ENCODE peak calls at places on chromosomes 13 and 19, in five cellular contexts. One of them, this sample, is unnamed.

GRCh38 chr19:47492571-47493377 is 8.8 kb upstream of the KPTN start:
- DNase-seq in HepG2: no peak
- DNase-seq in upper lobe of left lung: no peak
- DNase-seq in tibial nerve: no peak
- DNase-seq in A549: no peak
- DNase-seq in this sample: no peak

GRCh38 chr13:61954092-61954491 is 538.4 kb upstream of the PCDH20 start:
- DNase-seq in tibial nerve: no peak
- DNase-seq in HepG2: peak; percentile 4
- DNase-seq in upper lobe of left lung: no peak
- DNase-seq in A549: peak; percentile 20
- DNase-seq in this sample: no peak

GRCh38 chr19:35135389-35135909 is 590 bp upstream of the LGI4 start:
- DNase-seq in A549: peak; percentile 81
- DNase-seq in tibial nerve: peak; percentile 82
- DNase-seq in upper lobe of left lung: peak; percentile 84
- DNase-seq in HepG2: peak; percentile 65
- DNase-seq in this sample: no peak

GRCh38 chr19:41792513-41793413 is 3.6 kb upstream of the CEACAM3 start:
- DNase-seq in A549: peak; percentile 81
- DNase-seq in tibial nerve: no peak
- DNase-seq in upper lobe of left lung: no peak
- DNase-seq in HepG2: peak; percentile 21
- DNase-seq in this sample: no peak

GRCh38 chr19:43667524-43668405 is 2.2 kb downstream of the PLAUR start:
- DNase-seq in A549: no peak
- DNase-seq in HepG2: no peak
- DNase-seq in upper lobe of left lung: no peak
- DNase-seq in tibial nerve: no peak
- DNase-seq in this sample: no peak

GRCh38 chr13:47147784-47148062 is 250.9 kb upstream of the HTR2A start:
- DNase-seq in upper lobe of left lung: no peak
- DNase-seq in tibial nerve: no peak
- DNase-seq in HepG2: no peak
- DNase-seq in A549: no peak
- DNase-seq in this sample: no peak

GRCh38 chr19:13430790-13431582 is 75.3 kb downstream of the CACNA1A start:
- DNase-seq in A549: peak; percentile 43
- DNase-seq in tibial nerve: no peak
- DNase-seq in HepG2: peak; percentile 33
- DNase-seq in upper lobe of left lung: no peak
- DNase-seq in this sample: no peak

GRCh38 chr13:43848250-43848649 is 31.3 kb downstream of the CCDC122 start:
- DNase-seq in HepG2: peak; percentile 76
- DNase-seq in tibial nerve: no peak
- DNase-seq in A549: peak; percentile 1
- DNase-seq in upper lobe of left lung: no peak
- DNase-seq in this sample: no peak

GRCh38 chr19:46134527-46134926 is 10.0 kb upstream of the IGFL3 start:
- DNase-seq in HepG2: no peak
- DNase-seq in tibial nerve: no peak
- DNase-seq in A549: no peak
- DNase-seq in upper lobe of left lung: no peak
- DNase-seq in this sample: peak; percentile 68

GRCh38 chr19:45103200-45103624 is 10.2 kb downstream of the PPP1R37 start:
- DNase-seq in A549: no peak
- DNase-seq in upper lobe of left lung: no peak
- DNase-seq in tibial nerve: no peak
- DNase-seq in HepG2: no peak
- DNase-seq in this sample: no peak

GRCh38 chr19:10896851-10897526 is 25.6 kb downstream of the CARM1 start:
- DNase-seq in tibial nerve: no peak
- DNase-seq in A549: peak; percentile 30
- DNase-seq in upper lobe of left lung: no peak
- DNase-seq in HepG2: peak; percentile 31
- DNase-seq in this sample: no peak

GRCh38 chr13:24605923-24606372 is 74.3 kb upstream of the ATP12A start:
- DNase-seq in A549: peak; percentile 34
- DNase-seq in tibial nerve: no peak
- DNase-seq in upper lobe of left lung: no peak
- DNase-seq in HepG2: peak; percentile 47
- DNase-seq in this sample: no peak

GRCh38 chr13:59677966-59678814 is 485.5 kb downstream of the DIAPH3 start:
- DNase-seq in HepG2: peak; percentile 42
- DNase-seq in A549: peak; percentile 41
- DNase-seq in upper lobe of left lung: no peak
- DNase-seq in tibial nerve: no peak
- DNase-seq in this sample: no peak

GRCh38 chr19:48500830-48501445 is 10.7 kb downstream of the LMTK3 start:
- DNase-seq in tibial nerve: no peak
- DNase-seq in A549: no peak
- DNase-seq in HepG2: no peak
- DNase-seq in upper lobe of left lung: peak; percentile 87
- DNase-seq in this sample: no peak

GRCh38 chr19:2624537-2625091 is 77.9 kb downstream of the GNG7 start:
- DNase-seq in A549: no peak
- DNase-seq in tibial nerve: no peak
- DNase-seq in HepG2: peak; percentile 48
- DNase-seq in upper lobe of left lung: peak; percentile 70
- DNase-seq in this sample: no peak

GRCh38 chr13:29081697-29082440 is 261.7 kb downstream of the MTUS2 start:
- DNase-seq in tibial nerve: no peak
- DNase-seq in A549: no peak
- DNase-seq in upper lobe of left lung: no peak
- DNase-seq in HepG2: no peak
- DNase-seq in this sample: no peak

GRCh38 chr13:21336609-21337008 is 122.5 kb downstream of the ZDHHC20 start:
- DNase-seq in A549: no peak
- DNase-seq in upper lobe of left lung: no peak
- DNase-seq in HepG2: no peak
- DNase-seq in tibial nerve: no peak
- DNase-seq in this sample: no peak

GRCh38 chr13:67086260-67086659 is 143.9 kb downstream of the PCDH9 start:
- DNase-seq in HepG2: no peak
- DNase-seq in A549: peak; percentile 34
- DNase-seq in upper lobe of left lung: no peak
- DNase-seq in tibial nerve: no peak
- DNase-seq in this sample: no peak

GRCh38 chr13:93227906-93228801 is 1.5 kb downstream of the GPC6 start:
- DNase-seq in upper lobe of left lung: peak; percentile 87
- DNase-seq in A549: peak; percentile 59
- DNase-seq in tibial nerve: peak; percentile 22
- DNase-seq in HepG2: peak; percentile 80
- DNase-seq in this sample: no peak

GRCh38 chr19:38385057-38385803 is 2.6 kb downstream of the GGN start:
- DNase-seq in HepG2: no peak
- DNase-seq in tibial nerve: no peak
- DNase-seq in A549: no peak
- DNase-seq in upper lobe of left lung: peak; percentile 85
- DNase-seq in this sample: no peak

GRCh38 chr19:15170345-15170744 is 30.4 kb downstream of the NOTCH3 start:
- DNase-seq in A549: no peak
- DNase-seq in upper lobe of left lung: peak; percentile 73
- DNase-seq in HepG2: no peak
- DNase-seq in tibial nerve: no peak
- DNase-seq in this sample: no peak

GRCh38 chr19:4709440-4710280 is 14.0 kb downstream of the DPP9 start:
- DNase-seq in A549: no peak
- DNase-seq in upper lobe of left lung: no peak
- DNase-seq in HepG2: no peak
- DNase-seq in tibial nerve: no peak
- DNase-seq in this sample: no peak

GRCh38 chr19:7862413-7862951 is 11.7 kb downstream of the PRR36 start:
- DNase-seq in A549: peak; percentile 73
- DNase-seq in tibial nerve: no peak
- DNase-seq in upper lobe of left lung: peak; percentile 94
- DNase-seq in HepG2: no peak
- DNase-seq in this sample: no peak

GRCh38 chr19:39590265-39590664 is 12.1 kb upstream of the LGALS13 start:
- DNase-seq in A549: no peak
- DNase-seq in HepG2: no peak
- DNase-seq in upper lobe of left lung: no peak
- DNase-seq in tibial nerve: no peak
- DNase-seq in this sample: no peak

GRCh38 chr13:25249001-25249543 is 38.2 kb downstream of the MTMR6 start:
- DNase-seq in tibial nerve: no peak
- DNase-seq in A549: peak; percentile 9
- DNase-seq in HepG2: peak; percentile 19
- DNase-seq in upper lobe of left lung: no peak
- DNase-seq in this sample: no peak

GRCh38 chr13:95335667-95336066 is 34.4 kb upstream of the ABCC4 start:
- DNase-seq in tibial nerve: no peak
- DNase-seq in upper lobe of left lung: no peak
- DNase-seq in A549: no peak
- DNase-seq in HepG2: no peak
- DNase-seq in this sample: no peak
- TF ChIP-seq EP300 in tibial nerve: no peak
- TF ChIP-seq EP300 in upper lobe of left lung: no peak
- TF ChIP-seq EP300 in A549: no peak
- TF ChIP-seq EP300 in HepG2: no peak
- TF ChIP-seq EP300 in this sample: no peak

GRCh38 chr13:100559886-100560285 is 28.7 kb downstream of the GGACT start:
- DNase-seq in HepG2: no peak
- DNase-seq in upper lobe of left lung: no peak
- DNase-seq in tibial nerve: no peak
- DNase-seq in A549: no peak
- DNase-seq in this sample: peak; percentile 47
- H3K27ac ChIP-seq in HepG2: no peak overlapping the region
- H3K27ac ChIP-seq in upper lobe of left lung: no peak overlapping the region
- H3K27ac ChIP-seq in tibial nerve: no peak overlapping the region
- H3K27ac ChIP-seq in A549: no peak overlapping the region
- H3K27ac ChIP-seq in this sample: no peak overlapping the region

GRCh38 chr19:805161-805561 is 7.9 kb downstream of the PTBP1 start:
- DNase-seq in HepG2: no peak
- DNase-seq in A549: no peak
- DNase-seq in upper lobe of left lung: peak; percentile 86
- DNase-seq in tibial nerve: no peak
- DNase-seq in this sample: no peak

GRCh38 chr19:802888-803561 is 5.8 kb downstream of the PTBP1 start:
- DNase-seq in HepG2: no peak
- DNase-seq in A549: no peak
- DNase-seq in tibial nerve: no peak
- DNase-seq in upper lobe of left lung: peak; percentile 76
- DNase-seq in this sample: no peak

GRCh38 chr19:802497-802887 is 5.2 kb downstream of the PTBP1 start:
- DNase-seq in HepG2: no peak
- DNase-seq in upper lobe of left lung: no peak
- DNase-seq in tibial nerve: no peak
- DNase-seq in A549: no peak
- DNase-seq in this sample: no peak

GRCh38 chr19:804419-805160 is 7.3 kb downstream of the PTBP1 start:
- DNase-seq in A549: no peak
- DNase-seq in upper lobe of left lung: peak; percentile 81
- DNase-seq in tibial nerve: no peak
- DNase-seq in HepG2: no peak
- DNase-seq in this sample: no peak

DNA sequence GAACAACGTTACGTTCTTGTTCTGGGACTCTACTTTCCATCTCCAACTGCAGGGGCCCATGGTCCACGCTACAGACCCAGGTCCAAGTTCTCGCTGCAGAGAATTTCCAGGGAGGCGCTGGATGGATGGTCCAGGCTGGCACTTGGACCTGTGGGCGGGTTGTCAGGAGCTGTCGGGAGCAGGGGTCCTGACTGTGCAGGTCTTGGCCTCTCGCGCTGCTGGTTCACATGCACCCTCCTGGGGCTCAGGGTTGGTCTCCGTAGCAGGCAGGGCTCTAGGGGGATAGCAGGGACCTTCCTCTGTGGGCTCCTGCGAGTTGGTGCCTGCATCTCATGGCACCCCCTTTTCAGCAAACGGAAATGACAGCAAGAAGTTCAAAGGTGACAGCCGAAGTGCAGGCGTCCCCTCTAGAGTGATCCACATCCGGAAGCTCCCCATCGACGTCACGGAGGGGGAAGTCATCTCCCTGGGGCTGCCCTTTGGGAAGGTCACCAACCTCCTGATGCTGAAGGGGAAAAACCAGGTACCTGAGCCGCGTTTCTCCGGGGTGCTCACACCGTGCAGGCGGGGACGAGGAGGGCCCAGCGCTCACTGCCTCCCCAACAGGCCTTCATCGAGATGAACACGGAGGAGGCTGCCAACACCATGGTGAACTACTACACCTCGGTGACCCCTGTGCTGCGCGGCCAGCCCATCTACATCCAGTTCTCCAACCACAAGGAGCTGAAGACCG is 6.6 kb downstream of the PTBP1 start:
- DNase-seq in HepG2: no peak
- DNase-seq in tibial nerve: no peak
- DNase-seq in A549: no peak
- DNase-seq in upper lobe of left lung: no peak
- DNase-seq in this sample: no peak
- H3K4me1 ChIP-seq in HepG2: peaks cover 35% of the 10 kb centered on the region
- H3K4me1 ChIP-seq in tibial nerve: peaks cover 43% of the 10 kb centered on the region
- H3K4me1 ChIP-seq in A549: peaks cover 42% of the 10 kb centered on the region
- H3K4me1 ChIP-seq in upper lobe of left lung: peaks cover 46% of the 10 kb centered on the region
- H3K4me1 ChIP-seq in this sample: peaks cover 63% of the 10 kb centered on the region

DNA sequence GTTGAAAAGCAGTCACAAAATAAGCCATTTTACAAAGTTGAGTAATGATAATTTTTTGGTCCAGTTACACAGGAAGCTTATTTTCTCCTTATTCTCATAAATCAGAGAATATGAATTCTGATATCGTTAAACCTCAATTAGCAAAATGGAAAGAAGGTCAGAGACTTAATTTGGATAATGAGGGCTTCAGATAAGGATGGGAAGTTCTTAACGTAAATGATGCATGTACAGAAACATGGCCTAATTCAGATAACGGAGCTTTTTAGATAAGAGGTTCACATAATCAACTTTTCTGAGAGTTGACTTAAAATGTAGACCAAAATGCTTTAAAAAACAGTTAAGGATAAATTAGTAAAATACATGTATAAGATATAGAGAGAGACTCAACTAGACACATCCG is 746.3 kb upstream of the SLC10A2 start:
- DNase-seq in tibial nerve: no peak
- DNase-seq in upper lobe of left lung: no peak
- DNase-seq in A549: no peak
- DNase-seq in HepG2: no peak
- DNase-seq in this sample: no peak
- TF ChIP-seq EP300 in tibial nerve: no peak
- TF ChIP-seq EP300 in upper lobe of left lung: no peak
- TF ChIP-seq EP300 in A549: no peak
- TF ChIP-seq EP300 in HepG2: no peak
- TF ChIP-seq EP300 in this sample: no peak

GRCh38 chr13:40547545-40548322 is 118.7 kb downstream of the FOXO1 start:
- DNase-seq in HepG2: no peak
- DNase-seq in upper lobe of left lung: no peak
- DNase-seq in A549: no peak
- DNase-seq in tibial nerve: no peak
- DNase-seq in this sample: no peak
- H3K27ac ChIP-seq in HepG2: peak overlapping the region; percentile 16
- H3K27ac ChIP-seq in upper lobe of left lung: no peak overlapping the region
- H3K27ac ChIP-seq in A549: no peak overlapping the region
- H3K27ac ChIP-seq in tibial nerve: peak overlapping the region; percentile 70
- H3K27ac ChIP-seq in this sample: peak overlapping the region; percentile 16

This sample was measured in esophagus muscularis mucosa.